ENCODE peak calls at places on chromosomes 16 and 17, in four cellular contexts. A is NCI-H187; V is dermis blood vessel endothelial cell; D is stimulated activated CD4-positive, alpha-beta T cell treated with anti-CD3 and anti-CD28 coated beads, Interleukin-4, amount 100 ng/mL, for 4 hours. B is an unnamed sample.

GRCh38 chr17:59093702-59094231 is 12.9 kb downstream of the TRIM37 start:
- DNase-seq in A (no peak), V (peak; percentile 74), D (no peak), B (peak; percentile 48)

GRCh38 chr17:73393962-73394361 is 82.2 kb upstream of the CDC42EP4 start:
- DNase-seq in A (no peak), V (no peak), D (no peak), B (no peak)

GRCh38 chr16:67000384-67001158 is 12.2 kb downstream of the CES4A start:
- DNase-seq in A (peak; percentile 13), V (peak; percentile 43), D (peak; percentile 54), B (no peak)

GRCh38 chr16:22098538-22099255 is 6.4 kb downstream of the VWA3A start:
- DNase-seq in A (no peak), V (peak; percentile 72), D (no peak), B (peak; percentile 61)

GRCh38 chr16:1688807-1689560 is 10.9 kb downstream of the JPT2 start:
- DNase-seq in A (no peak), V (peak; percentile 72), D (no peak), B (peak; percentile 48)

GRCh38 chr17:48483471-48484131 is 47.2 kb downstream of the HOXB1 start:
- DNase-seq in A (no peak), V (peak; percentile 79), D (no peak), B (no peak)

GRCh38 chr16:82181456-82182185 is 11.6 kb upstream of the MPHOSPH6 start:
- DNase-seq in A (no peak), V (no peak), D (no peak), B (no peak)

GRCh38 chr17:2700491-2701141 is 10.9 kb downstream of the CLUH start:
- DNase-seq in A (no peak), V (no peak), D (no peak), B (no peak)

GRCh38 chr17:78128616-78129384 is at the start of gene TMC6:
- DNase-seq in A (peak; percentile 51), V (peak; percentile 45), D (peak; percentile 57), B (no peak)

GRCh38 chr17:44213403-44214229 is 5.9 kb downstream of the UBTF start:
- DNase-seq in A (no peak), V (no peak), D (no peak), B (no peak)

GRCh38 chr16:81494888-81495287 is 50.3 kb downstream of the CMIP start:
- DNase-seq in A (no peak), V (no peak), D (no peak), B (no peak)

GRCh38 chr16:10031473-10031872 is 150.8 kb downstream of the GRIN2A start:
- DNase-seq in A (no peak), V (no peak), D (no peak), B (no peak)

GRCh38 chr17:45098869-45099616 is 33.3 kb downstream of the PLCD3 start:
- DNase-seq in A (peak; percentile 50), V (peak; percentile 88), D (peak; percentile 71), B (peak; percentile 82)

GRCh38 chr16:78022347-78022746 is at the start of gene CLEC3A:
- DNase-seq in A (no peak), V (no peak), D (no peak), B (no peak)

GRCh38 chr16:46765050-46765449 is 16.9 kb upstream of the MYLK3 start:
- DNase-seq in A (no peak), V (no peak), D (no peak), B (no peak)

GRCh38 chr17:49998836-49999511 is 4.0 kb upstream of the DLX3 start:
- DNase-seq in A (no peak), V (no peak), D (no peak), B (no peak)

B was measured in dermis microvascular lymphatic vessel endothelial cell.